ENCODE peak calls at places on chromosomes 3 and 15, in eight cellular contexts. One of them, this sample, is unnamed.

GRCh38 chr3:160660899-160661298 is 16.1 kb upstream of the ARL14 start:
- DNase-seq in NCI-H1092 treated with DMSO at 0.1 percent for 48 hours: no peak
- DNase-seq in H4: no peak
- DNase-seq in brain pericyte: no peak
- DNase-seq in activated CD8-positive, alpha-beta T cell treated with anti-CD3 and anti-CD28 coated beads for 36 hours: no peak
- DNase-seq in BJ: no peak
- DNase-seq in GM10248: no peak
- DNase-seq in CMK: no peak
- DNase-seq in this sample: no peak

GRCh38 chr15:73865904-73866303 is 7.5 kb upstream of the TBC1D21 start:
- DNase-seq in GM10248: no peak
- DNase-seq in H4: no peak
- DNase-seq in BJ: no peak
- DNase-seq in NCI-H1092 treated with DMSO at 0.1 percent for 48 hours: no peak
- DNase-seq in activated CD8-positive, alpha-beta T cell treated with anti-CD3 and anti-CD28 coated beads for 36 hours: no peak
- DNase-seq in brain pericyte: no peak
- DNase-seq in CMK: no peak
- DNase-seq in this sample: no peak

GRCh38 chr15:47743886-47744285 is 26.6 kb downstream of the SEMA6D start:
- DNase-seq in GM10248: no peak
- DNase-seq in brain pericyte: no peak
- DNase-seq in H4: no peak
- DNase-seq in CMK: no peak
- DNase-seq in activated CD8-positive, alpha-beta T cell treated with anti-CD3 and anti-CD28 coated beads for 36 hours: no peak
- DNase-seq in BJ: no peak
- DNase-seq in NCI-H1092 treated with DMSO at 0.1 percent for 48 hours: no peak
- DNase-seq in this sample: no peak

GRCh38 chr3:107068980-107069379 is 308.3 kb upstream of the CCDC54 start:
- DNase-seq in NCI-H1092 treated with DMSO at 0.1 percent for 48 hours: no peak
- DNase-seq in CMK: no peak
- DNase-seq in brain pericyte: peak
- DNase-seq in BJ: peak
- DNase-seq in GM10248: no peak
- DNase-seq in activated CD8-positive, alpha-beta T cell treated with anti-CD3 and anti-CD28 coated beads for 36 hours: no peak
- DNase-seq in H4: peak
- DNase-seq in this sample: no peak

GRCh38 chr3:31288641-31289100 is 244.1 kb upstream of the STT3B start:
- DNase-seq in H4: peak
- DNase-seq in BJ: no peak
- DNase-seq in NCI-H1092 treated with DMSO at 0.1 percent for 48 hours: no peak
- DNase-seq in activated CD8-positive, alpha-beta T cell treated with anti-CD3 and anti-CD28 coated beads for 36 hours: peak
- DNase-seq in GM10248: no peak
- DNase-seq in brain pericyte: no peak
- DNase-seq in CMK: peak
- DNase-seq in this sample: no peak

GRCh38 chr3:114454592-114455251 is 160.9 kb downstream of the TIGIT start:
- DNase-seq in H4: no peak
- DNase-seq in NCI-H1092 treated with DMSO at 0.1 percent for 48 hours: peak
- DNase-seq in activated CD8-positive, alpha-beta T cell treated with anti-CD3 and anti-CD28 coated beads for 36 hours: peak
- DNase-seq in GM10248: no peak
- DNase-seq in brain pericyte: no peak
- DNase-seq in BJ: no peak
- DNase-seq in CMK: no peak
- DNase-seq in this sample: no peak

GRCh38 chr15:58078591-58078990 is 13.1 kb upstream of the ALDH1A2 start:
- DNase-seq in NCI-H1092 treated with DMSO at 0.1 percent for 48 hours: no peak
- DNase-seq in H4: no peak
- DNase-seq in activated CD8-positive, alpha-beta T cell treated with anti-CD3 and anti-CD28 coated beads for 36 hours: no peak
- DNase-seq in brain pericyte: no peak
- DNase-seq in BJ: no peak
- DNase-seq in GM10248: no peak
- DNase-seq in CMK: no peak
- DNase-seq in this sample: no peak

GRCh38 chr15:87416591-87417257 is 839.8 kb downstream of the NTRK3 start:
- DNase-seq in CMK: no peak
- DNase-seq in activated CD8-positive, alpha-beta T cell treated with anti-CD3 and anti-CD28 coated beads for 36 hours: no peak
- DNase-seq in NCI-H1092 treated with DMSO at 0.1 percent for 48 hours: no peak
- DNase-seq in H4: no peak
- DNase-seq in GM10248: no peak
- DNase-seq in BJ: no peak
- DNase-seq in brain pericyte: no peak
- DNase-seq in this sample: no peak

GRCh38 chr3:179149239-179149887 is 1.2 kb downstream of the PIK3CA start:
- DNase-seq in GM10248: peak
- DNase-seq in H4: peak
- DNase-seq in activated CD8-positive, alpha-beta T cell treated with anti-CD3 and anti-CD28 coated beads for 36 hours: peak
- DNase-seq in brain pericyte: no peak
- DNase-seq in NCI-H1092 treated with DMSO at 0.1 percent for 48 hours: no peak
- DNase-seq in BJ: no peak
- DNase-seq in CMK: no peak
- DNase-seq in this sample: peak

GRCh38 chr3:411183-411681 is 214.7 kb downstream of the CHL1 start:
- DNase-seq in GM10248: no peak
- DNase-seq in BJ: no peak
- DNase-seq in NCI-H1092 treated with DMSO at 0.1 percent for 48 hours: no peak
- DNase-seq in CMK: no peak
- DNase-seq in H4: no peak
- DNase-seq in brain pericyte: no peak
- DNase-seq in activated CD8-positive, alpha-beta T cell treated with anti-CD3 and anti-CD28 coated beads for 36 hours: no peak
- DNase-seq in this sample: no peak

GRCh38 chr3:138916824-138917223 is 30.1 kb downstream of the FOXL2 start:
- DNase-seq in BJ: no peak
- DNase-seq in activated CD8-positive, alpha-beta T cell treated with anti-CD3 and anti-CD28 coated beads for 36 hours: no peak
- DNase-seq in brain pericyte: no peak
- DNase-seq in NCI-H1092 treated with DMSO at 0.1 percent for 48 hours: no peak
- DNase-seq in GM10248: no peak
- DNase-seq in H4: no peak
- DNase-seq in CMK: no peak
- DNase-seq in this sample: no peak

GRCh38 chr3:42345811-42346210 is 64.6 kb downstream of the LYZL4 start:
- DNase-seq in GM10248: no peak
- DNase-seq in NCI-H1092 treated with DMSO at 0.1 percent for 48 hours: no peak
- DNase-seq in H4: no peak
- DNase-seq in CMK: no peak
- DNase-seq in activated CD8-positive, alpha-beta T cell treated with anti-CD3 and anti-CD28 coated beads for 36 hours: no peak
- DNase-seq in BJ: no peak
- DNase-seq in brain pericyte: no peak
- DNase-seq in this sample: peak

GRCh38 chr15:31308185-31308639 is 18.4 kb upstream of the KLF13 start:
- DNase-seq in NCI-H1092 treated with DMSO at 0.1 percent for 48 hours: peak
- DNase-seq in brain pericyte: no peak
- DNase-seq in CMK: no peak
- DNase-seq in GM10248: peak
- DNase-seq in activated CD8-positive, alpha-beta T cell treated with anti-CD3 and anti-CD28 coated beads for 36 hours: peak
- DNase-seq in H4: no peak
- DNase-seq in BJ: no peak
- DNase-seq in this sample: no peak

GRCh38 chr3:180102134-180102533 is 65.4 kb upstream of the PEX5L start:
- DNase-seq in GM10248: no peak
- DNase-seq in BJ: no peak
- DNase-seq in NCI-H1092 treated with DMSO at 0.1 percent for 48 hours: no peak
- DNase-seq in H4: no peak
- DNase-seq in CMK: no peak
- DNase-seq in brain pericyte: no peak
- DNase-seq in activated CD8-positive, alpha-beta T cell treated with anti-CD3 and anti-CD28 coated beads for 36 hours: no peak
- DNase-seq in this sample: no peak

GRCh38 chr3:151230644-151231043 is 27.6 kb upstream of the GPR171 start:
- DNase-seq in NCI-H1092 treated with DMSO at 0.1 percent for 48 hours: no peak
- DNase-seq in GM10248: peak
- DNase-seq in H4: no peak
- DNase-seq in brain pericyte: no peak
- DNase-seq in CMK: no peak
- DNase-seq in BJ: no peak
- DNase-seq in activated CD8-positive, alpha-beta T cell treated with anti-CD3 and anti-CD28 coated beads for 36 hours: no peak
- DNase-seq in this sample: no peak

GRCh38 chr3:194572131-194572789 is 61.0 kb downstream of the TMEM44 start:
- DNase-seq in NCI-H1092 treated with DMSO at 0.1 percent for 48 hours: no peak
- DNase-seq in H4: peak
- DNase-seq in GM10248: no peak
- DNase-seq in BJ: peak
- DNase-seq in brain pericyte: no peak
- DNase-seq in activated CD8-positive, alpha-beta T cell treated with anti-CD3 and anti-CD28 coated beads for 36 hours: no peak
- DNase-seq in CMK: no peak
- DNase-seq in this sample: no peak

GRCh38 chr15:90956551-90957104 is 1.9 kb downstream of the RCCD1 start:
- DNase-seq in GM10248: peak
- DNase-seq in CMK: no peak
- DNase-seq in brain pericyte: no peak
- DNase-seq in activated CD8-positive, alpha-beta T cell treated with anti-CD3 and anti-CD28 coated beads for 36 hours: peak
- DNase-seq in BJ: no peak
- DNase-seq in NCI-H1092 treated with DMSO at 0.1 percent for 48 hours: peak
- DNase-seq in H4: no peak
- DNase-seq in this sample: peak

GRCh38 chr3:32120480-32120879 is 14.1 kb downstream of the GPD1L start:
- DNase-seq in BJ: no peak
- DNase-seq in H4: no peak
- DNase-seq in activated CD8-positive, alpha-beta T cell treated with anti-CD3 and anti-CD28 coated beads for 36 hours: no peak
- DNase-seq in brain pericyte: no peak
- DNase-seq in CMK: no peak
- DNase-seq in GM10248: no peak
- DNase-seq in NCI-H1092 treated with DMSO at 0.1 percent for 48 hours: no peak
- DNase-seq in this sample: no peak

This sample was measured in effector memory CD8-positive, alpha-beta T cell.